ENCODE peak calls at places on chromosomes 11 and 22, in five cellular contexts. X, L, M, A and K are unnamed samples.
A peak's percentile ranks its signal among the peaks of the same experiment; 100 is the strongest.

GRCh38 chr11:12544986-12545775 is 129.0 kb upstream of the TEAD1 start:
- DNase-seq in X (no peak), L (no peak), M (no peak), A (no peak), K (no peak)

GRCh38 chr22:44884968-44885805 is 124.6 kb downstream of the PHF21B start:
- DNase-seq in X (no peak), L (no peak), M (no peak), A (no peak), K (no peak)

GRCh38 chr11:58334708-58335107 is 24.2 kb downstream of the OR5B17 start:
- DNase-seq in X (no peak), L (no peak), M (peak; percentile 2), A (no peak), K (peak; percentile 75)

GRCh38 chr11:44775366-44776356 is 48.9 kb downstream of the TSPAN18 start:
- DNase-seq in X (peak; percentile 53), L (no peak), M (peak; percentile 78), A (peak; percentile 35), K (no peak)

GRCh38 chr22:23457586-23457985 is 122.5 kb downstream of the IGLL1 start:
- DNase-seq in X (no peak), L (no peak), M (no peak), A (no peak), K (no peak)

GRCh38 chr11:59429924-59430516 is 3.8 kb upstream of the OR5A2 start:
- DNase-seq in X (no peak), L (no peak), M (peak; percentile 50), A (no peak), K (peak; percentile 41)

GRCh38 chr11:117828641-117829368 is 4.3 kb upstream of the FXYD2 start:
- DNase-seq in X (peak; percentile 62), L (no peak), M (peak; percentile 29), A (peak; percentile 79), K (peak; percentile 6)

GRCh38 chr11:92627615-92628201 is 341.7 kb upstream of the MTNR1B start:
- DNase-seq in X (no peak), L (no peak), M (no peak), A (no peak), K (no peak)

GRCh38 chr22:44368611-44369010 is 55.9 kb upstream of the SHISAL1 start:
- DNase-seq in X (no peak), L (no peak), M (no peak), A (no peak), K (no peak)

GRCh38 chr11:77771135-77771534 is 49.4 kb downstream of the RSF1 start:
- DNase-seq in X (no peak), L (no peak), M (no peak), A (no peak), K (no peak)

GRCh38 chr22:46461566-46462180 is 75.7 kb downstream of the CELSR1 start:
- DNase-seq in X (no peak), L (no peak), M (no peak), A (no peak), K (no peak)

GRCh38 chr11:70079691-70080090 is 1.6 kb downstream of the ANO1 start:
- DNase-seq in X (no peak), L (no peak), M (no peak), A (no peak), K (no peak)
- H3K4me3 ChIP-seq in X (peak overlapping the region; percentile 61), L (no peak overlapping the region), M (no peak overlapping the region), A (no peak overlapping the region), K (no peak overlapping the region)

GRCh38 chr22:37266581-37267127 is 15.7 kb upstream of the CYTH4 start:
- DNase-seq in X (no peak), L (no peak), M (no peak), A (no peak), K (no peak)
- H3K27ac ChIP-seq in X (no peak overlapping the region), L (no peak overlapping the region), M (no peak overlapping the region), A (peak overlapping the region; percentile 80), K (no peak overlapping the region)

DNA sequence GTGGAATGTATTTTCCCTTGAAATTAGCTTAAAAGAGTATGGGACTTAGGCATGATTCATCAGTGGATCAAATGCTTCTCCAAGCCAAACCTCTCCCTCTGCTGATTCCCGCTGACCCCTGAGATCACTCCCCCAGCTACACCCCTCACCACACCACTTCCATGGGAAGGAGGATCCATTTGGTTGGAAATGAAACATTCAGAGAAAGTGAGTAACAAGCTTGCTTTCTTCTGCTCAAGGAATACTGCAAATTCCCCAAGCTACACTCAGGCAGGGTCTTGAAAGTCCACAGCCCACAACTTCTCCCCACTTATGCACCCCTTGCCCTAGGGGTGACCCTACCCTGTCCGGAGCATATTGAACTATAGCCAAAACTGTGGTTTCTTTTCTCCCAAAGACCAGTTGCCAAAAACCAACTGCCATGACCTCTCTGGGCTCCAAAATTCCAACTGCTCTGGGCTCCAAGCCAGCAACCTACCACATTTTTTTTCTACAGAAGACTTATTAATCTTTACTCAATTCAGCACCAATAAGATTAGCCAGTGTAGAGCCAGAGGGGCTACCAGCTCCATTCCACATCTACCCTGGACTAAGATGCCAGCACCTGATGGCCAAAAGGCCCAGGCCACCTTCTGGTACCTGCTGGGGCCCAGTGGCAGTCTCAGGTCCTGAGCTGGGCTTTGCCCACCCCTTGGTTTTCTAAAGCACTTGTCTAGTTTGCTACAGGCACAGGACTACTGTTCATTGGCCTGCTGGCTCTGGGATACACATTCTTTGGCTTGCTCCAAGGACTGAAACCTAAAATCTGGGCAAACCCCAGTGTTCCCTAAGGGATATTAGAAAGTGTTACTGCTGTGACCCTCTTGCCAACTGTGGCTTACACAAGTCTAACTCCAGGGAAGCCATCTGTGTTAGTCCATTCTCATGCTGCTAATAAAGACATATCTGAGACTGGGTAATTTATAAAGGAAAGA is 101.1 kb downstream of the MICAL3 start:
- DNase-seq in X (no peak), L (peak; percentile 81), M (no peak), A (no peak), K (peak; percentile 16)
- H3K4me3 ChIP-seq in X (no peak overlapping the region), L (no peak overlapping the region), M (no peak overlapping the region), A (no peak overlapping the region), K (no peak overlapping the region)

GRCh38 chr11:68145120-68145866 is 24.1 kb upstream of the CHKA start:
- DNase-seq in X (no peak), L (peak; percentile 67), M (peak; percentile 53), A (no peak), K (no peak)
- H3K27ac ChIP-seq in X (peak overlapping the region; percentile 86), L (peak overlapping the region; percentile 93), M (peak overlapping the region; percentile 88), A (no peak overlapping the region), K (no peak overlapping the region)

GRCh38 chr11:121503056-121503455 is 50.3 kb upstream of the SORL1-AS1 start:
- DNase-seq in X (no peak), L (no peak), M (no peak), A (no peak), K (no peak)

GRCh38 chr11:121500275-121500674 is 47.5 kb upstream of the SORL1-AS1 start:
- DNase-seq in X (no peak), L (no peak), M (no peak), A (no peak), K (no peak)

GRCh38 chr11:121500717-121501116 is 48.0 kb upstream of the SORL1-AS1 start:
- DNase-seq in X (no peak), L (no peak), M (no peak), A (no peak), K (no peak)

GRCh38 chr11:121497176-121497995 is 44.6 kb upstream of the SORL1-AS1 start:
- DNase-seq in X (no peak), L (no peak), M (no peak), A (no peak), K (no peak)

DNA sequence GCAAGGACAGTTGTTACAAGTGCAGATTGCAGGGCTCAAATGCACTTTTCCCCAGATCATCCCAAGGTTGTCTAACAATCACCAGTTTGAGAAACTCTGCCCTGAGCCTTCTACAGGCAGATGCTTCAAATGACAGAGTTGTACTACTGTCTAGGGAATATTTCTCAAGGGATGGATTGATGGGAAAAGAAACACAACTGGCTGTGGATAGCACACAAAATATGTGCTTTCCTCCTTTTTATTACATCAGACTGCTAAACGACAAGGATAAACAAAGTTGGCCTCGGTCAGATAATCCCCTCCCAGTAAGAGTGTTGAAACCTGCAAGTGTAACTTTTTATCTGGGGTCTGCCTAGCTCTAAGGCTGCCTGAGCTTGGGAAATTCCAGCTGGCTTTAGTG is 46.6 kb upstream of the SORL1-AS1 start:
- DNase-seq in X (no peak), L (no peak), M (no peak), A (no peak), K (no peak)
- H3K4me3 ChIP-seq in X (no peak overlapping the region), L (no peak overlapping the region), M (no peak overlapping the region), A (no peak overlapping the region), K (no peak overlapping the region)

DNA sequence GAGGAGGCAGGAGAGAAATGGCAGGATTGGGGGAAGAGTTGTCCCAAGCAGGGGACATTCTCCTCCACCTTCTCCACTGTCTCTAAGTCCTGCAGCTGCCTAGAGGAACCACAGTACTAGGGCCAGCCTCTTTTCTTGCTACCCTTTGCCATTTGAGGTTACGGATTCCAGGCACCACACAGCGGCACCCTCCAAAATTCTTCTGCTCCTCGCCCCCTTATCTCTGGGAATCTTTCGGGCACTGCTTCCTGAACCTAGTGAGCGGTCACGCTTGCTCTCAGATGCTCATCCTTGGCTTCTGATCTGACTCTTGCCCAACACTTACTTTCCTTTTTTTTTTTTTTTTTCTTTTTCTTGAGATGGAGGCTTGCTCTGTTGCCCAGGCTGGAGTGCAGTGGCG is 26.6 kb upstream of the XBP1 start:
- DNase-seq in X (no peak), L (no peak), M (no peak), A (no peak), K (no peak)
- H3K27ac ChIP-seq in X (no peak overlapping the region), L (no peak overlapping the region), M (no peak overlapping the region), A (no peak overlapping the region), K (no peak overlapping the region)

DNA sequence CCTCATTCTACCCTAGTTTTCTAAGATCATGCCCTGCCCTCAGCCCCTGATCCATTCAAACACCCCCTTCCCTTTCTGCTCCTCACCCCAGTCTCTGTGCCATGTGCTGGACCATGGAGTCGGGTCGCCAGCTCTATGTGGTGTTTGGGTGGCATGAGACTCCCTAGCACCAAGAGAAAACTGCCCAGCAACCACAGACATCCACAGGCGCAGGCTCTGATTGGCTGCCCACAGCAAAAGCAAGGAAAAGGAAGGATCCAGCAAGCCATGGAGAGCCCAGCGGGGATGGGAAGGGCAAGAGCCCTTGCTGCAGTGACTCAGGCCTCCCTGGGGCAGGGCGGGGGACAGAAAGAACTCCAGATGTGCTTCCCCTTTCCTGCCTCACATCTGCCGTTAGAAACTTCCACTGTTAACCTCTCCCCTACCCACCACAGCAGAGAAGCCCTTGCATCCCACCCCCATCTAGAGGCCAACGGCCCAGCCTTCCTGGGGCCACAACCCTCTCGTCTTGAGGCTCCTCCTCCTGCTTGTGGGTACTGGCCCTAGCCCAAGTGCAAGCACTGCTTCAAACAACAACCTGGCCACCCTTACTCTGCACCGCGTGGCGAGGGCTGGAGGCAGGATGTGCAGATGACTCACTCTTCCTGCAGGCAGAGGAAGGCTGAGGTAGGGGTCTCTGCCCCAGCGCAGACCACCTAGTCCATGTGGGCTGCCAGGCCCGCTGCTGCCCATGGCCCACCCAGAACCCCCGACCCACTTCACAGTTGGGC is 9.7 kb upstream of the AHNAK start:
- DNase-seq in X (peak; percentile 87), L (peak; percentile 96), M (peak; percentile 95), A (peak; percentile 83), K (peak; percentile 99)
- H3K4me3 ChIP-seq in X (peak overlapping the region; percentile 39), L (no peak overlapping the region), M (peak overlapping the region; percentile 4), A (peak overlapping the region; percentile 44), K (no peak overlapping the region)

GRCh38 chr11:72735495-72736027 is 16.6 kb downstream of the ARAP1 start:
- DNase-seq in X (peak; percentile 57), L (peak; percentile 31), M (peak; percentile 35), A (no peak), K (no peak)
- H3K27ac ChIP-seq in X (peak overlapping the region; percentile 70), L (peak overlapping the region; percentile 84), M (peak overlapping the region; percentile 54), A (no peak overlapping the region), K (no peak overlapping the region)